ENCODE peak calls at places on chromosomes 11 and 22, in six cellular contexts. A, S, E, C, L and D are unnamed samples.

GRCh38 chr11:74185695-74186094 is 14.6 kb downstream of the PPME1 start:
- DNase-seq in A (no peak), S (no peak), E (no peak), C (no peak), L (no peak), D (no peak)

GRCh38 chr22:25030636-25031035 is 78.1 kb downstream of the KIAA1671 start:
- DNase-seq in A (no peak), S (no peak), E (peak; percentile 75), C (no peak), L (no peak), D (no peak)

GRCh38 chr22:45878901-45879551 is 97.9 kb downstream of the WNT7B start:
- DNase-seq in A (no peak), S (no peak), E (no peak), C (no peak), L (no peak), D (peak; percentile 62)

GRCh38 chr11:35893796-35894475 is 49.9 kb upstream of the LDLRAD3 start:
- DNase-seq in A (no peak), S (no peak), E (no peak), C (no peak), L (peak; percentile 34), D (no peak)

GRCh38 chr11:129828301-129828836 is 12.7 kb downstream of the TMEM45B start:
- DNase-seq in A (no peak), S (no peak), E (no peak), C (no peak), L (peak; percentile 9), D (no peak)

GRCh38 chr22:23035557-23036277 is 34.6 kb upstream of the GNAZ start:
- DNase-seq in A (no peak), S (no peak), E (no peak), C (no peak), L (no peak), D (no peak)

GRCh38 chr11:19753451-19754041 is 40.9 kb downstream of the NAV2 start:
- DNase-seq in A (no peak), S (no peak), E (no peak), C (no peak), L (no peak), D (no peak)

GRCh38 chr11:13043912-13044628 is 35.0 kb downstream of the RASSF10 start:
- DNase-seq in A (no peak), S (no peak), E (no peak), C (no peak), L (no peak), D (no peak)

GRCh38 chr11:19872526-19873135 is 160.0 kb downstream of the NAV2 start:
- DNase-seq in A (peak; percentile 57), S (no peak), E (no peak), C (no peak), L (no peak), D (peak; percentile 73)

GRCh38 chr22:49503321-49503720 is 324.4 kb downstream of the BRD1 start:
- DNase-seq in A (no peak), S (no peak), E (no peak), C (no peak), L (no peak), D (no peak)

GRCh38 chr22:44571566-44572413 is 73.8 kb upstream of the RTL6 start:
- DNase-seq in A (no peak), S (no peak), E (no peak), C (no peak), L (no peak), D (no peak)

GRCh38 chr22:36768616-36769015 is 7.3 kb downstream of the IFT27 start:
- DNase-seq in A (no peak), S (no peak), E (no peak), C (no peak), L (no peak), D (peak; percentile 17)

GRCh38 chr22:49996192-49996531 is 16.4 kb downstream of the IL17REL start:
- DNase-seq in A (no peak), S (no peak), E (no peak), C (no peak), L (no peak), D (no peak)

GRCh38 chr11:129894281-129895125 is 875 bp downstream of the NFRKB start:
- DNase-seq in A (no peak), S (no peak), E (no peak), C (no peak), L (peak; percentile 2), D (no peak)

GRCh38 chr11:67178878-67179277 is 59.8 kb downstream of the KDM2A start:
- DNase-seq in A (no peak), S (no peak), E (no peak), C (no peak), L (peak; percentile 37), D (no peak)

GRCh38 chr11:17986007-17986710 is 26.7 kb downstream of the SERGEF start:
- DNase-seq in A (no peak), S (no peak), E (peak; percentile 50), C (no peak), L (peak; percentile 80), D (no peak)

GRCh38 chr11:12692238-12693074 is 18.2 kb downstream of the TEAD1 start:
- DNase-seq in A (peak; percentile 66), S (peak; percentile 71), E (peak; percentile 91), C (peak; percentile 38), L (peak; percentile 97), D (peak; percentile 62)

GRCh38 chr22:38505595-38506117 is 455 bp downstream of the DDX17 start:
- DNase-seq in A (peak; percentile 83), S (peak; percentile 69), E (peak; percentile 91), C (peak; percentile 25), L (peak; percentile 81), D (no peak)

GRCh38 chr22:21652010-21652546 is 10.0 kb downstream of the SDF2L1 start:
- DNase-seq in A (peak; percentile 96), S (peak; percentile 78), E (peak; percentile 93), C (no peak), L (peak; percentile 88), D (peak; percentile 97)
- H3K27ac ChIP-seq in A (peak overlapping the region; percentile 6), S (no peak overlapping the region), E (no peak overlapping the region), C (no peak overlapping the region), L (no peak overlapping the region), D (peak overlapping the region; percentile 97)

DNA sequence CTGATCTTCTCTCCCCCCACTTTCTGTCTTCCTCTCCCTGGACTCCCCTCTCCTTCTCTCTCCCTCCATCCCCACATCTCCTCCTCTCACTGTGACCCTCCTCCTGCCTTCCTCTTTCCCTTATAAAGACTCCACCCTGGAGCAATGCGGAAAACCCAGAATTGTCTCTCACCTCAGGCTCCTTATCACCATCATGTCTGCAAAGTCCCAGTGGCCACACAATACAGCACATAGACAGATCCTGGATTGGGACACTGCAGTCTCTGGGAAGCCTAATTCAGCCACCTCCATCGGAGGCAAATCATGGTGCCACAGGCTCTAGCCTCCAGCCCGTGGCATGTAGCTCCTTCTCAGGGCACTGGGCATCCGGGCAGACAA is 2.7 kb downstream of the RFPL2 start:
- DNase-seq in A (no peak), S (no peak), E (no peak), C (no peak), L (no peak), D (no peak)
- H3K4me3 ChIP-seq in A (no peak overlapping the region), S (no peak overlapping the region), E (no peak overlapping the region), C (no peak overlapping the region), L (no peak overlapping the region), D (peak overlapping the region; percentile 85)

DNA sequence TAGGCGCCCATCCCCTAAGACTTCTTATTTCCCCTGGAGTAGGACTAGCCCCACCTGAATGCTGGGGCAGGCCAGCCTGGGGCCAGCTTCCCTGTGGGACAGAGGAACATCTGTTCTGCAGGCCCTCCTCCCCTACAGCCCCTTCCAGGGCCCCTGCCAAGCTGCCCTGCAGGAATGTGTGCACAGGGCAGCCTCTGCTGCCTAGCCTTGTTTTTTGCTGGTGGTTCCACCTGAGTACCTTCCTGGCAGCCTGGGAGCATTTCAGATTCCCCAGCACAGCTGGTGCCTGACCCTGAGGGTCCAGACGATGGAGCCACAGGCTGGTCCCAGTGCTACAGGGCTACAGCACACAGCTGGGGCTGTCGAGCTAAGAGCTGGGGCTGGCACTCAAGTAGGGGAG is 22.2 kb upstream of the GPR83 start:
- DNase-seq in A (no peak), S (no peak), E (no peak), C (no peak), L (no peak), D (no peak)
- H3K36me3 ChIP-seq in A (no peaks in the 10 kb centered on the region), S (no peaks in the 10 kb centered on the region), E (peaks cover 36% of the 10 kb centered on the region), C (peaks cover 7% of the 10 kb centered on the region), L (peaks cover 10% of the 10 kb centered on the region), D (peaks cover 30% of the 10 kb centered on the region)

DNA sequence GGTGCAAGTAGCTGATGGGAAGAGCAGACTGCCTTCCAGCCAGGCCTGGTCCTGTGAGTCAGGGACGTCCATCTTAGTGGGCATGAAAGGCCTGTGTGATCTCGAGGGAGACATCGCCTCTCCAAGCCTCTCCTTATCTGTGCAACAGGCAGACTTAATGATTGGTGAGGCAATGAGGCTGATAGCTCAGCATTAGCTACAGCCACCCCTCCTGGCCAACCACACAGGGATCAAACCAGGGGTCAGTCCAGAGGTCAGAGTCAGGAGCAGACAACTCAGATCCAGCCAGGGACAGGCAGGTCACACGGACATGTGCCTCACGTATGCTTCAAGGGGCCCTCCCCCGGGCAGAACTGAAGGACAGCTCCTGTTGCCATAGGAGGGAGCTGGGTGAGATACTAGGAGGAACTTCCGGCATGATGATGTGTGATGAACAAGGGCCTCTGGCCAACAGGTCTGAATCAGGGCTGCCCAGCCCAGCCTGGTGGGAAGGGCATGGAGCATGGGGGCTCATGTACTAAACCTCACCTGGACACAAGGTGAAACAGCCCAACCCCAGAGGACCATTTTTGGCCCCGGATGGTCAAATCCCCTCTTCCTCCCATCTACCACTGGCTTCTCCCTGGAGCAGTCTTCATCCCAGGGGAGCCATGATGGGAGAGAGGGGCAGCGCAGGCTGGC is 2.8 kb upstream of the APOC3 start:
- DNase-seq in A (no peak), S (no peak), E (no peak), C (no peak), L (peak; percentile 10), D (no peak)
- H3K27ac ChIP-seq in A (no peak overlapping the region), S (no peak overlapping the region), E (no peak overlapping the region), C (no peak overlapping the region), L (peak overlapping the region; percentile 33), D (no peak overlapping the region)

GRCh38 chr11:64759722-64760719 is at the start of gene PYGM:
- DNase-seq in A (peak; percentile 90), S (no peak), E (peak; percentile 93), C (peak; percentile 70), L (peak; percentile 95), D (peak; percentile 92)
- H3K4me3 ChIP-seq in A (no peak within 1 kb of the TSS), S (peak within 1 kb of the TSS; percentile 33), E (peak within 1 kb of the TSS; percentile 54), C (peak within 1 kb of the TSS; percentile 66), L (peak within 1 kb of the TSS; percentile 25), D (no peak within 1 kb of the TSS)

GRCh38 chr22:43136801-43137200 is 6.4 kb downstream of the MCAT start:
- DNase-seq in A (no peak), S (no peak), E (no peak), C (no peak), L (no peak), D (no peak)
- H3K36me3 ChIP-seq in A (no peaks in the 10 kb centered on the region), S (no peaks in the 10 kb centered on the region), E (peaks cover 72% of the 10 kb centered on the region), C (peaks cover 12% of the 10 kb centered on the region), L (peaks cover 30% of the 10 kb centered on the region), D (peaks cover 82% of the 10 kb centered on the region)

GRCh38 chr11:61152816-61153592 is 8.2 kb downstream of the VPS37C start:
- DNase-seq in A (no peak), S (no peak), E (no peak), C (no peak), L (peak; percentile 75), D (no peak)
- H3K27ac ChIP-seq in A (no peak overlapping the region), S (peak overlapping the region; percentile 79), E (no peak overlapping the region), C (peak overlapping the region; percentile 89), L (peak overlapping the region; percentile 86), D (no peak overlapping the region)

GRCh38 chr11:26947904-26948639 is 45.8 kb upstream of the FIBIN start:
- DNase-seq in A (peak; percentile 13), S (no peak), E (no peak), C (no peak), L (peak; percentile 45), D (no peak)
- H3K4me3 ChIP-seq in A (no peak overlapping the region), S (no peak overlapping the region), E (no peak overlapping the region), C (no peak overlapping the region), L (no peak overlapping the region), D (no peak overlapping the region)

GRCh38 chr11:57416436-57416835 is 10.5 kb downstream of the SLC43A3 start:
- DNase-seq in A (no peak), S (no peak), E (no peak), C (no peak), L (no peak), D (no peak)
- H3K36me3 ChIP-seq in A (no peaks in the 10 kb centered on the region), S (peaks cover 4% of the 10 kb centered on the region), E (peaks cover 98% of the 10 kb centered on the region), C (peaks cover 63% of the 10 kb centered on the region), L (no peaks in the 10 kb centered on the region), D (peaks cover 8% of the 10 kb centered on the region)